ENCODE peak calls at places on chromosome 1, in four cellular contexts. One of them, this sample, is unnamed.
A peak's percentile ranks its signal among the peaks of the same experiment; 100 is the strongest.

GRCh38 chr1:14090062-14090461 is 390.1 kb downstream of the PRDM2 start:
- DNase-seq in spleen: no peak
- DNase-seq in sigmoid colon: no peak
- DNase-seq in transverse colon: no peak
- DNase-seq in this sample: no peak

GRCh38 chr1:61474963-61475362 is 250.0 kb downstream of the TM2D1 start:
- DNase-seq in spleen: no peak
- DNase-seq in sigmoid colon: no peak
- DNase-seq in transverse colon: no peak
- DNase-seq in this sample: no peak

GRCh38 chr1:47941609-47942237 is 55.5 kb downstream of the TRABD2B start:
- DNase-seq in spleen: no peak
- DNase-seq in sigmoid colon: no peak
- DNase-seq in transverse colon: no peak
- DNase-seq in this sample: no peak

GRCh38 chr1:198725090-198725489 is 86.2 kb downstream of the PTPRC start:
- DNase-seq in spleen: no peak
- DNase-seq in sigmoid colon: no peak
- DNase-seq in transverse colon: no peak
- DNase-seq in this sample: no peak

GRCh38 chr1:110385369-110385768 is 5.5 kb downstream of the SLC16A4 start:
- DNase-seq in spleen: no peak
- DNase-seq in sigmoid colon: no peak
- DNase-seq in transverse colon: no peak
- DNase-seq in this sample: no peak

GRCh38 chr1:239719642-239720258 is 333.4 kb downstream of the CHRM3 start:
- DNase-seq in spleen: no peak
- DNase-seq in sigmoid colon: no peak
- DNase-seq in transverse colon: peak; percentile 21
- DNase-seq in this sample: no peak

GRCh38 chr1:175470078-175470477 is 273.3 kb downstream of the TNR start:
- DNase-seq in spleen: no peak
- DNase-seq in sigmoid colon: no peak
- DNase-seq in transverse colon: no peak
- DNase-seq in this sample: no peak

GRCh38 chr1:61914823-61915482 is 172.7 kb downstream of the PATJ start:
- DNase-seq in spleen: no peak
- DNase-seq in sigmoid colon: no peak
- DNase-seq in transverse colon: no peak
- DNase-seq in this sample: no peak

GRCh38 chr1:89725016-89725380 is 92.1 kb downstream of the LRRC8C start:
- DNase-seq in spleen: no peak
- DNase-seq in sigmoid colon: no peak
- DNase-seq in transverse colon: peak; percentile 10
- DNase-seq in this sample: no peak

GRCh38 chr1:64983110-64983509 is 16.8 kb upstream of the JAK1 start:
- DNase-seq in spleen: no peak
- DNase-seq in sigmoid colon: no peak
- DNase-seq in transverse colon: no peak
- DNase-seq in this sample: no peak

GRCh38 chr1:56416385-56416972 is 162.9 kb downstream of the PLPP3 start:
- DNase-seq in spleen: no peak
- DNase-seq in sigmoid colon: no peak
- DNase-seq in transverse colon: no peak
- DNase-seq in this sample: no peak

GRCh38 chr1:94130851-94131595 is 10.1 kb upstream of the ABCA4 start:
- DNase-seq in spleen: no peak
- DNase-seq in sigmoid colon: no peak
- DNase-seq in transverse colon: no peak
- DNase-seq in this sample: no peak

GRCh38 chr1:43307458-43308158 is 6.8 kb downstream of the TIE1 start:
- DNase-seq in spleen: peak; percentile 50
- DNase-seq in sigmoid colon: peak; percentile 48
- DNase-seq in transverse colon: no peak
- DNase-seq in this sample: no peak

GRCh38 chr1:211939876-211940468 is 95.4 kb downstream of the INTS7 start:
- DNase-seq in spleen: no peak
- DNase-seq in sigmoid colon: no peak
- DNase-seq in transverse colon: no peak
- DNase-seq in this sample: no peak

GRCh38 chr1:204288061-204288588 is 71.6 kb downstream of the PLEKHA6 start:
- DNase-seq in spleen: no peak
- DNase-seq in sigmoid colon: peak; percentile 87
- DNase-seq in transverse colon: peak; percentile 64
- DNase-seq in this sample: no peak
- TF ChIP-seq POLR2A in spleen: no peak
- TF ChIP-seq POLR2A in sigmoid colon: no peak
- TF ChIP-seq POLR2A in transverse colon: no peak
- TF ChIP-seq POLR2A in this sample: no peak

DNA sequence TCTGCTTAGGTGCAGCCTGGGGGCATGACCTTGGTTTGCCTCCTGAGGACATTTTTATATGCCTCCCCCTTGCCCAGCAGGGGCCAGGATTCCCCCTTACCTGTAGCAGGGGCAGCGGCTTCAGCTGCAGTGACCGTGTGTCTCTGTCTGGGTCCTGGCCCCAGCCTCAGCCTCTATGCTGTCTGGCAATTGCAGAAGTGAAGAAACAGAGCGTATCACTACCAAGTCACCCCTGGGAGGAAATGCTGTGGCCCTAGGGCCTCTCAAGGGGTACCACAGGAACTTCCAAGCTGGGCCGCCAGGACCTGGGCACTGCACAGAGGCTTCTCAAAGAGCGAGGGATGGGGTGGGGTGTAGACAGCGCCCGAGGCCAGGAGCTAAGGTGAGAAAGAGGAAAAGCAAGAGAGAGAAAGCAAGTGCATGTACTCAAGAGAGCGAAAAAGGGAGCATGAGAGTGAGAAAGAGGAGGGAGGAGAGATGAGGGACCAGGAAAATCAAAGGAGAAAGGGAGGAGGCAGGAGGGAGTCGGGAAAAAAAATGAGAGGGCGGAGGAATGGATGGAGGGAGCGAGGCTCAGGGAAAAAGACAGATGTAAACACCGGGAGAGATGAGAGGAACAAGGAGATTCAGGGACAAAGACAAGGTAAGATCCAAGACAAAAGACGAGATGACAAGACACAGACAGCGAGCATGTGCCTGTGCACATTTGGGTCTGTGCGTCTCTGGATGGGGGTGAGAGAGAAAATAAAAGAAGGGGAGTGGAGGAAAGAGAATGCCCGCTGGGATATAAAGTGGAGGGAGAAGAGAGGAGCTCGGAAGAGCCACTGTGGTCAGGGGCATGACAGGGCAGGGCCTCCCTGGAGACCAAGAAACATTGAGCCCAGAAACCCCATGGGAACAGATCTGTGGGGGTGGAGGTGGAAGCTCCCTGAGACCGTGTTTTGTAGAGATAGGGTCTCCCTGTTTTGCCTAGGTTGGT is at the start of gene PTAFR:
- DNase-seq in spleen: peak; percentile 92
- DNase-seq in sigmoid colon: no peak
- DNase-seq in transverse colon: peak; percentile 41
- DNase-seq in this sample: no peak
- TF ChIP-seq POLR2A in spleen: no peak
- TF ChIP-seq POLR2A in sigmoid colon: no peak
- TF ChIP-seq POLR2A in transverse colon: peak; percentile 28
- TF ChIP-seq POLR2A in this sample: no peak

GRCh38 chr1:25430666-25431494 is at the start of gene MACO1:
- DNase-seq in spleen: peak; percentile 95
- DNase-seq in sigmoid colon: peak; percentile 98
- DNase-seq in transverse colon: peak; percentile 98
- DNase-seq in this sample: peak; percentile 78
- TF ChIP-seq POLR2A in spleen: no peak
- TF ChIP-seq POLR2A in sigmoid colon: peak; percentile 15
- TF ChIP-seq POLR2A in transverse colon: no peak
- TF ChIP-seq POLR2A in this sample: no peak

GRCh38 chr1:181089777-181090505 is 1.4 kb downstream of the IER5 start:
- DNase-seq in spleen: peak; percentile 93
- DNase-seq in sigmoid colon: peak; percentile 92
- DNase-seq in transverse colon: peak; percentile 77
- DNase-seq in this sample: no peak
- TF ChIP-seq POLR2A in spleen: no peak
- TF ChIP-seq POLR2A in sigmoid colon: peak; percentile 57
- TF ChIP-seq POLR2A in transverse colon: peak; percentile 77
- TF ChIP-seq POLR2A in this sample: peak; percentile 43

DNA sequence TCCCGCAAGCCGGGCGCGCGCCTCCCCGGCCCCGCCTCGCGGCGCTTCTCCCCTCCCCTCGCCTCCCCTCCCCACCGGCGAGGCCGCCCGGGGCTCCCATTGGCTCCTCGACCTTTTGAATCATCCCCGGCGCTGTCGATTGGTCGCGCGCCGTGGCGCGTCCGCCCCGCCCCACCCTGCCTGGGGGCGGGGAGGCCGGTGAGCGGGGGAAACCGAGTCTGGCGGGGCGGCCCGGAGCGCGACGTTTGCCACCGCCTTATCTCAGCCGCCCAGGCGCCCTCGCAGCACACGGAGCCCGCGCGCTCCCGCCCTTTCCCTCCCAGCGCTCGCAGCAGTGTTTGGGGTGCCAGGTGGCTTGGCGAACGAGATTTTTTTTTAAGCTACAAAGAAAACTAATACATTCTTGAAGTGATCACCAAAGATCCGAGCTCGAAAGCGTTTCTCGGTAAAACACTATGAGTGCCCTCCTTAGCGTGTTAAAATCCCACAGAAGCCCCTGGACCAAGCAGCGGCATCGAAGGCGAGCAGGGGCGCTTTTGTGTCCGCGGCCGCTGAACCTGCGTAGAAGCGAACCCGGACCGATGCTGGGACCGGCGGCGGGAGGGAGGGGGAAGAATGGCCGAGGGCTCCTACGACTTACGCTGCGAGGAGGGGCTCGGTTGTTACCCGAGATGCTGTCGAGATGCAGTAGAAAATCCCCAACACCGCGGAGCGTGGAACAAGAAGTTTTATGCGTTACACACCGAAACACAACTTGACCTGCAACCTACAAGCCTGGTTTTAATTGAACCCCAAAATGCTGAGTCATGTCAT is 434 bp upstream of the LBR start:
- DNase-seq in spleen: peak; percentile 98
- DNase-seq in sigmoid colon: peak; percentile 97
- DNase-seq in transverse colon: peak; percentile 95
- DNase-seq in this sample: peak; percentile 79
- TF ChIP-seq POLR2A in spleen: no peak
- TF ChIP-seq POLR2A in sigmoid colon: peak; percentile 83
- TF ChIP-seq POLR2A in transverse colon: peak; percentile 90
- TF ChIP-seq POLR2A in this sample: peak; percentile 71

GRCh38 chr1:228082975-228083870 is 715 bp downstream of the ARF1 start:
- DNase-seq in spleen: peak; percentile 96
- DNase-seq in sigmoid colon: peak; percentile 87
- DNase-seq in transverse colon: peak; percentile 59
- DNase-seq in this sample: no peak
- TF ChIP-seq POLR2A in spleen: no peak
- TF ChIP-seq POLR2A in sigmoid colon: no peak
- TF ChIP-seq POLR2A in transverse colon: peak; percentile 71
- TF ChIP-seq POLR2A in this sample: no peak

GRCh38 chr1:35615440-35615839 is 25.9 kb downstream of the PSMB2 start:
- DNase-seq in spleen: no peak
- DNase-seq in sigmoid colon: no peak
- DNase-seq in transverse colon: no peak
- DNase-seq in this sample: no peak

GRCh38 chr1:35605882-35606182 is 32.7 kb downstream of the TFAP2E start:
- DNase-seq in spleen: no peak
- DNase-seq in sigmoid colon: no peak
- DNase-seq in transverse colon: no peak
- DNase-seq in this sample: no peak

GRCh38 chr1:35611655-35612054 is 29.7 kb downstream of the PSMB2 start:
- DNase-seq in spleen: no peak
- DNase-seq in sigmoid colon: no peak
- DNase-seq in transverse colon: no peak
- DNase-seq in this sample: no peak
- TF ChIP-seq POLR2A in spleen: no peak
- TF ChIP-seq POLR2A in sigmoid colon: no peak
- TF ChIP-seq POLR2A in transverse colon: no peak
- TF ChIP-seq POLR2A in this sample: no peak

This sample was measured in H54.